ENCODE peak calls at places on chromosomes 13 and 19, in eight cellular contexts. One of them, this sample, is unnamed. For H3K4me1 and H3K36me3, the result is how much of the 10 kb centered on the place peaks cover.

GRCh38 chr13:47672982-47673670 is 327.9 kb downstream of the SUCLA2 start:
- DNase-seq in GM23338: no peak
- DNase-seq in CD4-positive, CD25-positive, alpha-beta regulatory T cell: no peak
- DNase-seq in sigmoid colon: no peak
- DNase-seq in A673: no peak
- DNase-seq in stomach: no peak
- DNase-seq in PC-3: peak
- DNase-seq in neuronal stem cell: no peak
- DNase-seq in this sample: no peak

GRCh38 chr19:56566904-56567273 is 379 bp upstream of the ZNF470 start:
- DNase-seq in GM23338: peak
- DNase-seq in PC-3: no peak
- DNase-seq in stomach: peak
- DNase-seq in sigmoid colon: peak
- DNase-seq in CD4-positive, CD25-positive, alpha-beta regulatory T cell: no peak
- DNase-seq in neuronal stem cell: no peak
- DNase-seq in A673: peak
- DNase-seq in this sample: peak

GRCh38 chr13:38421590-38422560 is 72.2 kb downstream of the UFM1 start:
- DNase-seq in CD4-positive, CD25-positive, alpha-beta regulatory T cell: no peak
- DNase-seq in neuronal stem cell: no peak
- DNase-seq in GM23338: no peak
- DNase-seq in sigmoid colon: no peak
- DNase-seq in A673: no peak
- DNase-seq in stomach: no peak
- DNase-seq in PC-3: no peak
- DNase-seq in this sample: no peak

GRCh38 chr19:30406220-30406944 is 34.2 kb downstream of the ZNF536 start:
- DNase-seq in CD4-positive, CD25-positive, alpha-beta regulatory T cell: no peak
- DNase-seq in neuronal stem cell: no peak
- DNase-seq in A673: peak
- DNase-seq in GM23338: peak
- DNase-seq in sigmoid colon: no peak
- DNase-seq in PC-3: no peak
- DNase-seq in stomach: no peak
- DNase-seq in this sample: peak

GRCh38 chr13:35255241-35255640 is 221.2 kb downstream of the MAB21L1 start:
- DNase-seq in sigmoid colon: no peak
- DNase-seq in neuronal stem cell: no peak
- DNase-seq in stomach: no peak
- DNase-seq in CD4-positive, CD25-positive, alpha-beta regulatory T cell: no peak
- DNase-seq in GM23338: no peak
- DNase-seq in PC-3: no peak
- DNase-seq in A673: no peak
- DNase-seq in this sample: no peak

GRCh38 chr13:91369432-91369831 is 21.9 kb downstream of the MIR17HG start:
- DNase-seq in sigmoid colon: no peak
- DNase-seq in A673: peak
- DNase-seq in neuronal stem cell: no peak
- DNase-seq in GM23338: no peak
- DNase-seq in CD4-positive, CD25-positive, alpha-beta regulatory T cell: no peak
- DNase-seq in stomach: no peak
- DNase-seq in PC-3: peak
- DNase-seq in this sample: no peak

GRCh38 chr19:55209430-55210119 is at the start of gene PTPRH:
- DNase-seq in stomach: peak
- DNase-seq in CD4-positive, CD25-positive, alpha-beta regulatory T cell: no peak
- DNase-seq in neuronal stem cell: no peak
- DNase-seq in PC-3: peak
- DNase-seq in sigmoid colon: no peak
- DNase-seq in A673: no peak
- DNase-seq in GM23338: no peak
- DNase-seq in this sample: peak

GRCh38 chr13:41720839-41721561 is 239.9 kb downstream of the VWA8 start:
- DNase-seq in sigmoid colon: no peak
- DNase-seq in neuronal stem cell: no peak
- DNase-seq in stomach: no peak
- DNase-seq in CD4-positive, CD25-positive, alpha-beta regulatory T cell: no peak
- DNase-seq in GM23338: no peak
- DNase-seq in A673: no peak
- DNase-seq in PC-3: peak
- DNase-seq in this sample: no peak

GRCh38 chr13:78160793-78161192 is 242.2 kb upstream of the EDNRB start:
- DNase-seq in neuronal stem cell: no peak
- DNase-seq in PC-3: peak
- DNase-seq in GM23338: no peak
- DNase-seq in sigmoid colon: no peak
- DNase-seq in A673: no peak
- DNase-seq in stomach: no peak
- DNase-seq in CD4-positive, CD25-positive, alpha-beta regulatory T cell: no peak
- DNase-seq in this sample: no peak

GRCh38 chr19:54309811-54310210 is 3.2 kb downstream of the LILRA5 start:
- DNase-seq in CD4-positive, CD25-positive, alpha-beta regulatory T cell: no peak
- DNase-seq in sigmoid colon: no peak
- DNase-seq in neuronal stem cell: no peak
- DNase-seq in stomach: no peak
- DNase-seq in A673: no peak
- DNase-seq in GM23338: no peak
- DNase-seq in PC-3: no peak
- DNase-seq in this sample: no peak

GRCh38 chr13:50125306-50125555 is 110.0 kb downstream of the KCNRG start:
- DNase-seq in sigmoid colon: no peak
- DNase-seq in GM23338: no peak
- DNase-seq in CD4-positive, CD25-positive, alpha-beta regulatory T cell: no peak
- DNase-seq in A673: no peak
- DNase-seq in PC-3: no peak
- DNase-seq in neuronal stem cell: no peak
- DNase-seq in stomach: no peak
- DNase-seq in this sample: no peak

GRCh38 chr13:50127017-50127725 is 111.9 kb downstream of the KCNRG start:
- DNase-seq in neuronal stem cell: peak
- DNase-seq in PC-3: no peak
- DNase-seq in A673: no peak
- DNase-seq in GM23338: peak
- DNase-seq in sigmoid colon: peak
- DNase-seq in stomach: peak
- DNase-seq in CD4-positive, CD25-positive, alpha-beta regulatory T cell: peak
- DNase-seq in this sample: peak

GRCh38 chr13:50124536-50125305 is 109.5 kb downstream of the KCNRG start:
- DNase-seq in sigmoid colon: peak
- DNase-seq in A673: peak
- DNase-seq in GM23338: peak
- DNase-seq in stomach: peak
- DNase-seq in neuronal stem cell: peak
- DNase-seq in PC-3: peak
- DNase-seq in CD4-positive, CD25-positive, alpha-beta regulatory T cell: peak
- DNase-seq in this sample: no peak

GRCh38 chr13:50126378-50127016 is 111.3 kb downstream of the KCNRG start:
- DNase-seq in PC-3: peak
- DNase-seq in GM23338: peak
- DNase-seq in stomach: no peak
- DNase-seq in A673: peak
- DNase-seq in CD4-positive, CD25-positive, alpha-beta regulatory T cell: peak
- DNase-seq in sigmoid colon: no peak
- DNase-seq in neuronal stem cell: peak
- DNase-seq in this sample: no peak

GRCh38 chr13:50125556-50126377 is 110.5 kb downstream of the KCNRG start:
- DNase-seq in sigmoid colon: peak
- DNase-seq in stomach: peak
- DNase-seq in GM23338: peak
- DNase-seq in CD4-positive, CD25-positive, alpha-beta regulatory T cell: peak
- DNase-seq in A673: peak
- DNase-seq in PC-3: peak
- DNase-seq in neuronal stem cell: peak
- DNase-seq in this sample: peak
- H3K4me1 ChIP-seq in sigmoid colon: under half
- H3K4me1 ChIP-seq in stomach: under half
- H3K4me1 ChIP-seq in GM23338: half or more
- H3K4me1 ChIP-seq in CD4-positive, CD25-positive, alpha-beta regulatory T cell: half or more
- H3K4me1 ChIP-seq in A673: under half
- H3K4me1 ChIP-seq in PC-3: under half
- H3K4me1 ChIP-seq in neuronal stem cell: under half
- H3K4me1 ChIP-seq in this sample: under half

GRCh38 chr19:39704181-39705044 is at the start of gene LGALS14:
- DNase-seq in A673: no peak
- DNase-seq in GM23338: no peak
- DNase-seq in neuronal stem cell: no peak
- DNase-seq in CD4-positive, CD25-positive, alpha-beta regulatory T cell: no peak
- DNase-seq in sigmoid colon: no peak
- DNase-seq in stomach: no peak
- DNase-seq in PC-3: no peak
- DNase-seq in this sample: no peak

GRCh38 chr19:39705578-39706188 is 1.4 kb downstream of the LGALS14 start:
- DNase-seq in PC-3: no peak
- DNase-seq in sigmoid colon: no peak
- DNase-seq in CD4-positive, CD25-positive, alpha-beta regulatory T cell: peak
- DNase-seq in stomach: no peak
- DNase-seq in neuronal stem cell: no peak
- DNase-seq in A673: no peak
- DNase-seq in GM23338: no peak
- DNase-seq in this sample: no peak

GRCh38 chr19:39698535-39698934 is 5.7 kb upstream of the LGALS14 start:
- DNase-seq in stomach: no peak
- DNase-seq in A673: no peak
- DNase-seq in neuronal stem cell: no peak
- DNase-seq in PC-3: no peak
- DNase-seq in sigmoid colon: no peak
- DNase-seq in GM23338: no peak
- DNase-seq in CD4-positive, CD25-positive, alpha-beta regulatory T cell: no peak
- DNase-seq in this sample: no peak

GRCh38 chr19:39696418-39696817 is 7.9 kb upstream of the LGALS14 start:
- DNase-seq in GM23338: no peak
- DNase-seq in A673: no peak
- DNase-seq in CD4-positive, CD25-positive, alpha-beta regulatory T cell: no peak
- DNase-seq in neuronal stem cell: no peak
- DNase-seq in stomach: no peak
- DNase-seq in PC-3: peak
- DNase-seq in sigmoid colon: no peak
- DNase-seq in this sample: no peak

DNA sequence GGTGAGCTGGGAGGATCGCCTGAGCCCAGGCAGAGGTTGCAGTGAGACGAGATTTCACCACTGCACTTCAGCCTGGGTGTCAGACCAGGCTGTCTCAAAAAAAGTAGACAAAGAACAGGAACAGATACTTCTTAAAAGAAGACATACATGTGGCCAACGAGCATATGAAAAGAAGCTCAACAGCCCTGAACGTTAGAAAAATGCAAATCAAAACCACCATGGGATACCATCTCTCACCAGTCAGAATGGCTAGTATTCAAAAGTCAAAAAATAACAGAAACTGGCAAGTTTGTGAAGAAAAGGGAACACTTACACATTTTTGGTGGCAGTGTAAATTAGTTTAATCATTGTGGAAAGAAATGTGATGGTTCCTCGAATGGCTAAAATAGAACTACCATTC is 3.0 kb upstream of the LGALS14 start:
- DNase-seq in stomach: no peak
- DNase-seq in CD4-positive, CD25-positive, alpha-beta regulatory T cell: no peak
- DNase-seq in neuronal stem cell: no peak
- DNase-seq in GM23338: no peak
- DNase-seq in A673: no peak
- DNase-seq in sigmoid colon: no peak
- DNase-seq in PC-3: no peak
- DNase-seq in this sample: no peak
- H3K27ac ChIP-seq in stomach: no peak
- H3K27ac ChIP-seq in CD4-positive, CD25-positive, alpha-beta regulatory T cell: no peak
- H3K27ac ChIP-seq in neuronal stem cell: no peak
- H3K27ac ChIP-seq in GM23338: no peak
- H3K27ac ChIP-seq in A673: no peak
- H3K27ac ChIP-seq in sigmoid colon: no peak
- H3K27ac ChIP-seq in PC-3: no peak
- H3K27ac ChIP-seq in this sample: no peak

GRCh38 chr19:46782355-46783019 is 5.9 kb downstream of the SLC1A5 start:
- DNase-seq in sigmoid colon: no peak
- DNase-seq in GM23338: no peak
- DNase-seq in neuronal stem cell: no peak
- DNase-seq in stomach: no peak
- DNase-seq in CD4-positive, CD25-positive, alpha-beta regulatory T cell: no peak
- DNase-seq in PC-3: no peak
- DNase-seq in A673: no peak
- DNase-seq in this sample: no peak

GRCh38 chr19:46785054-46785979 is 3.1 kb downstream of the SLC1A5 start:
- DNase-seq in sigmoid colon: no peak
- DNase-seq in PC-3: no peak
- DNase-seq in A673: no peak
- DNase-seq in neuronal stem cell: no peak
- DNase-seq in CD4-positive, CD25-positive, alpha-beta regulatory T cell: no peak
- DNase-seq in GM23338: no peak
- DNase-seq in stomach: no peak
- DNase-seq in this sample: no peak

GRCh38 chr19:46783670-46784069 is 4.7 kb downstream of the SLC1A5 start:
- DNase-seq in stomach: no peak
- DNase-seq in CD4-positive, CD25-positive, alpha-beta regulatory T cell: no peak
- DNase-seq in sigmoid colon: no peak
- DNase-seq in A673: no peak
- DNase-seq in PC-3: no peak
- DNase-seq in GM23338: no peak
- DNase-seq in neuronal stem cell: no peak
- DNase-seq in this sample: no peak

GRCh38 chr19:46785980-46786235 is 2.5 kb downstream of the SLC1A5 start:
- DNase-seq in sigmoid colon: no peak
- DNase-seq in PC-3: no peak
- DNase-seq in A673: no peak
- DNase-seq in GM23338: no peak
- DNase-seq in neuronal stem cell: no peak
- DNase-seq in stomach: no peak
- DNase-seq in CD4-positive, CD25-positive, alpha-beta regulatory T cell: no peak
- DNase-seq in this sample: no peak

GRCh38 chr19:46784262-46785053 is 3.9 kb downstream of the SLC1A5 start:
- DNase-seq in GM23338: peak
- DNase-seq in A673: peak
- DNase-seq in CD4-positive, CD25-positive, alpha-beta regulatory T cell: peak
- DNase-seq in neuronal stem cell: peak
- DNase-seq in sigmoid colon: peak
- DNase-seq in PC-3: peak
- DNase-seq in stomach: peak
- DNase-seq in this sample: peak
- H3K36me3 ChIP-seq in GM23338: under half
- H3K36me3 ChIP-seq in A673: half or more
- H3K36me3 ChIP-seq in CD4-positive, CD25-positive, alpha-beta regulatory T cell: under half
- H3K36me3 ChIP-seq in neuronal stem cell: half or more
- H3K36me3 ChIP-seq in sigmoid colon: under half
- H3K36me3 ChIP-seq in PC-3: under half
- H3K36me3 ChIP-seq in stomach: under half
- H3K36me3 ChIP-seq in this sample: under half

DNA sequence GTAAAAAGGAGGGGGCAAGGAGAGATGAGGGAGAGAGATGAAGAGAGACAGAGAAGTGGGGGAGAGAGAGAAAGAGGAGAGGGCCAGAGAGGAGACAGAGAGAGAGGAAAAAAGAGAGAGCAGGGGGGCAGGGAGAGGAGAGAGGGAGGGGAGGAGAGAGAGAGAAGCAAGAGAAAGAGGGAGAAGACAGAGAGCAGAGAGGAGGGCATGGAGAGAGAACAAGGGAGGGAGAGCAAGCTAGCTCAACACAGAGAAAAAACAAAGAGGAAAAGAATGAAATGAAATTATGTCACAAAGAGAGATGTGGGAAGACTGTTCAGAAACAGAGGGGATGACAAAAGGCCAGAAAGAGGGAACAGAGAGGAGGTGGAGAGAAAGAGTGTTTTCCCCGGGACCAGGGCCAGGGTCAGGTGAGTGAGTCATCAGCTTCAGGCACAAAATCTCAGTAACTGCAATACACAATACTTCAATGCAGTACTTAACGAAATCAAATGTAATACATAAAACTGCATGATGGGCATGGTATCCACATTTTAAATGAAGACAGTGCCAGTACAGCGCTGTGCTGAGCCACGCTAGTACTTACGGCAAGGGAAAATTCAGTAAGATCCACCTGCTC is 4.8 kb downstream of the KLK7 start:
- DNase-seq in CD4-positive, CD25-positive, alpha-beta regulatory T cell: no peak
- DNase-seq in stomach: no peak
- DNase-seq in PC-3: peak
- DNase-seq in neuronal stem cell: no peak
- DNase-seq in A673: no peak
- DNase-seq in sigmoid colon: peak
- DNase-seq in GM23338: no peak
- DNase-seq in this sample: no peak
- H3K4me1 ChIP-seq in CD4-positive, CD25-positive, alpha-beta regulatory T cell: under half
- H3K4me1 ChIP-seq in stomach: under half
- H3K4me1 ChIP-seq in PC-3: under half
- H3K4me1 ChIP-seq in neuronal stem cell: under half
- H3K4me1 ChIP-seq in A673: under half
- H3K4me1 ChIP-seq in sigmoid colon: under half
- H3K4me1 ChIP-seq in GM23338: under half
- H3K4me1 ChIP-seq in this sample: under half

This sample was measured in small intestine.